ENCODE peak calls at places on chromosome 3, in eight cellular contexts. J, D, T, U, L, I, E and Y are unnamed samples.

GRCh38 chr3:191065183-191065805 is 133.7 kb upstream of the OSTN start:
- DNase-seq in J (no peak), D (no peak), T (no peak), U (no peak), L (peak), I (no peak), E (peak), Y (no peak)

GRCh38 chr3:183073839-183074615 is 25.3 kb downstream of the MCCC1 start:
- DNase-seq in J (peak), D (no peak), T (no peak), U (no peak), L (no peak), I (no peak), E (peak), Y (no peak)

GRCh38 chr3:194255252-194256039 is 95.7 kb downstream of the CPN2 start:
- DNase-seq in J (peak), D (peak), T (peak), U (peak), L (no peak), I (peak), E (no peak), Y (no peak)

GRCh38 chr3:56023546-56023945 is 444.7 kb downstream of the ERC2 start:
- DNase-seq in J (no peak), D (no peak), T (no peak), U (no peak), L (no peak), I (no peak), E (no peak), Y (no peak)

GRCh38 chr3:65948833-65949573 is 89.7 kb downstream of the MAGI1 start:
- DNase-seq in J (no peak), D (no peak), T (no peak), U (no peak), L (no peak), I (no peak), E (no peak), Y (no peak)

GRCh38 chr3:171806200-171807128 is 3.8 kb downstream of the PLD1 start:
- DNase-seq in J (peak), D (no peak), T (no peak), U (no peak), L (peak), I (no peak), E (peak), Y (no peak)

GRCh38 chr3:18295171-18295920 is 129.8 kb downstream of the SATB1 start:
- DNase-seq in J (peak), D (peak), T (no peak), U (no peak), L (peak), I (no peak), E (peak), Y (no peak)

GRCh38 chr3:52153389-52154096 is 680 bp downstream of the POC1A start:
- DNase-seq in J (peak), D (peak), T (no peak), U (no peak), L (peak), I (no peak), E (peak), Y (no peak)

GRCh38 chr3:196115678-196116083 is 33.8 kb upstream of the TFRC start:
- DNase-seq in J (no peak), D (no peak), T (no peak), U (no peak), L (no peak), I (peak), E (no peak), Y (no peak)

GRCh38 chr3:139762307-139762706 is 84.5 kb upstream of the NMNAT3 start:
- DNase-seq in J (no peak), D (no peak), T (no peak), U (no peak), L (no peak), I (no peak), E (no peak), Y (no peak)

GRCh38 chr3:122055215-122055614 is at the start of gene CD86:
- DNase-seq in J (peak), D (no peak), T (no peak), U (no peak), L (no peak), I (peak), E (no peak), Y (no peak)

GRCh38 chr3:126903521-126903920 is 79.4 kb upstream of the PLXNA1 start:
- DNase-seq in J (no peak), D (no peak), T (no peak), U (no peak), L (no peak), I (no peak), E (no peak), Y (no peak)

GRCh38 chr3:19937459-19938362 is 3.7 kb upstream of the EFHB start:
- DNase-seq in J (no peak), D (no peak), T (no peak), U (no peak), L (no peak), I (no peak), E (peak), Y (no peak)

GRCh38 chr3:51622868-51623267 is 48.2 kb upstream of the TEX264 start:
- DNase-seq in J (no peak), D (no peak), T (no peak), U (no peak), L (peak), I (no peak), E (peak), Y (no peak)

GRCh38 chr3:59317386-59317785 is 267.6 kb upstream of the CFAP20DC start:
- DNase-seq in J (no peak), D (no peak), T (no peak), U (no peak), L (no peak), I (no peak), E (no peak), Y (no peak)

GRCh38 chr3:23264413-23264812 is 61.3 kb downstream of the UBE2E2 start:
- DNase-seq in J (no peak), D (no peak), T (no peak), U (no peak), L (peak), I (no peak), E (peak), Y (no peak)

GRCh38 chr3:197951392-197951990 is 1.5 kb downstream of the RPL35A start:
- DNase-seq in J (no peak), D (no peak), T (no peak), U (no peak), L (no peak), I (no peak), E (no peak), Y (no peak)

GRCh38 chr3:57006949-57007419 is 53.5 kb upstream of the SPATA12 start:
- DNase-seq in J (no peak), D (peak), T (no peak), U (peak), L (peak), I (no peak), E (peak), Y (no peak)

GRCh38 chr3:103056953-103057450 is 622.2 kb downstream of the ZPLD1 start:
- DNase-seq in J (no peak), D (no peak), T (no peak), U (no peak), L (peak), I (no peak), E (no peak), Y (no peak)

GRCh38 chr3:180421221-180421620 is 180.7 kb upstream of the TTC14 start:
- DNase-seq in J (peak), D (no peak), T (no peak), U (no peak), L (no peak), I (no peak), E (no peak), Y (no peak)

GRCh38 chr3:78101363-78101762 is 1061.5 kb downstream of the ROBO2 start:
- DNase-seq in J (no peak), D (no peak), T (no peak), U (no peak), L (peak), I (no peak), E (peak), Y (no peak)

GRCh38 chr3:133408961-133409360 is 9.1 kb downstream of the BFSP2 start:
- DNase-seq in J (no peak), D (no peak), T (no peak), U (no peak), L (peak), I (no peak), E (peak), Y (no peak)

GRCh38 chr3:141959921-141960554 is 83.6 kb downstream of the ATP1B3 start:
- DNase-seq in J (no peak), D (no peak), T (no peak), U (no peak), L (peak), I (no peak), E (peak), Y (no peak)

GRCh38 chr3:117408811-117409210 is 699.2 kb downstream of the TUSC7 start:
- DNase-seq in J (no peak), D (no peak), T (no peak), U (no peak), L (peak), I (no peak), E (peak), Y (no peak)

GRCh38 chr3:62604746-62605351 is 231.5 kb upstream of the FEZF2 start:
- DNase-seq in J (no peak), D (no peak), T (no peak), U (no peak), L (peak), I (no peak), E (no peak), Y (no peak)

GRCh38 chr3:182760576-182761164 is 32.6 kb upstream of the ATP11B start:
- DNase-seq in J (no peak), D (no peak), T (no peak), U (no peak), L (no peak), I (no peak), E (peak), Y (no peak)

GRCh38 chr3:129796146-129796545 is 97.4 kb downstream of the TMCC1 start:
- DNase-seq in J (no peak), D (no peak), T (no peak), U (no peak), L (no peak), I (no peak), E (no peak), Y (no peak)

GRCh38 chr3:160667452-160667851 is 9.5 kb upstream of the ARL14 start:
- DNase-seq in J (no peak), D (no peak), T (no peak), U (no peak), L (no peak), I (no peak), E (peak), Y (no peak)

GRCh38 chr3:70312336-70312735 is at the start of gene MDFIC2:
- DNase-seq in J (no peak), D (no peak), T (no peak), U (no peak), L (no peak), I (no peak), E (no peak), Y (no peak)

GRCh38 chr3:109921509-109921908 is 584.2 kb upstream of the DPPA4 start:
- DNase-seq in J (no peak), D (no peak), T (no peak), U (no peak), L (no peak), I (no peak), E (no peak), Y (no peak)

GRCh38 chr3:122626515-122627180 is 49.2 kb downstream of the PARP15 start:
- DNase-seq in J (no peak), D (no peak), T (no peak), U (no peak), L (no peak), I (peak), E (no peak), Y (no peak)

GRCh38 chr3:195081242-195081963 is 189.6 kb downstream of the XXYLT1 start:
- DNase-seq in J (no peak), D (peak), T (no peak), U (no peak), L (no peak), I (no peak), E (peak), Y (no peak)

GRCh38 chr3:44439499-44440295 is 37.8 kb downstream of the ZNF445 start:
- DNase-seq in J (peak), D (peak), T (peak), U (peak), L (peak), I (peak), E (peak), Y (peak)

GRCh38 chr3:128316456-128316855 is 150.2 kb downstream of the DNAJB8 start:
- DNase-seq in J (no peak), D (no peak), T (peak), U (peak), L (peak), I (no peak), E (peak), Y (peak)

DNA sequence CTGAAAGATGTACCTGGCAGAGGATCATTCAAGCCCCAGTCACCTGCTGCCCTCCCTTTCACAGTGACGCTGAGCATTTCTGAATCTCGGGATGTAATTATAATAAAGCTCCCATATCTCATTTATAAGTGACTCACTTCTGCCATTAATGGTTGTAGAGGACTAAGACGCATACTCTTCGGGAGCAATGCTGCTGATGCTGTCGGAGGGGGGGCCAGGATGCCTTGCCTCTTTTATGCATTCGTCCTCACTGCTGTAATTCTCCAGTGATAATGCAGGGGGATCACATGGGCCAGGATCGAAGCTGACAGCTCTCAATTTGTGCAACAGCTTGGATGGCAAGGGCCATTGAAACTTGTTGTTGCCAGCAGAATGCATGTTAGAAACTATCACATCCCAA is 3.1 kb downstream of the HRH1 start:
- DNase-seq in J (no peak), D (no peak), T (no peak), U (no peak), L (no peak), I (no peak), E (no peak), Y (no peak)
- H3K4me3 ChIP-seq in J (no peak), D (no peak), T (no peak), U (no peak), L (no peak), I (no peak), E (no peak), Y (no peak)

GRCh38 chr3:179179256-179179655 is 31.1 kb downstream of the PIK3CA start:
- DNase-seq in J (no peak), D (no peak), T (no peak), U (no peak), L (no peak), I (no peak), E (no peak), Y (no peak)

GRCh38 chr3:179182892-179183291 is 34.7 kb downstream of the PIK3CA start:
- DNase-seq in J (no peak), D (no peak), T (no peak), U (no peak), L (peak), I (no peak), E (peak), Y (no peak)

GRCh38 chr3:179179979-179180758 is 32.0 kb downstream of the PIK3CA start:
- DNase-seq in J (no peak), D (no peak), T (no peak), U (no peak), L (peak), I (no peak), E (peak), Y (no peak)

GRCh38 chr3:179181021-179181472 is 32.9 kb downstream of the PIK3CA start:
- DNase-seq in J (no peak), D (no peak), T (no peak), U (no peak), L (peak), I (no peak), E (peak), Y (no peak)

DNA sequence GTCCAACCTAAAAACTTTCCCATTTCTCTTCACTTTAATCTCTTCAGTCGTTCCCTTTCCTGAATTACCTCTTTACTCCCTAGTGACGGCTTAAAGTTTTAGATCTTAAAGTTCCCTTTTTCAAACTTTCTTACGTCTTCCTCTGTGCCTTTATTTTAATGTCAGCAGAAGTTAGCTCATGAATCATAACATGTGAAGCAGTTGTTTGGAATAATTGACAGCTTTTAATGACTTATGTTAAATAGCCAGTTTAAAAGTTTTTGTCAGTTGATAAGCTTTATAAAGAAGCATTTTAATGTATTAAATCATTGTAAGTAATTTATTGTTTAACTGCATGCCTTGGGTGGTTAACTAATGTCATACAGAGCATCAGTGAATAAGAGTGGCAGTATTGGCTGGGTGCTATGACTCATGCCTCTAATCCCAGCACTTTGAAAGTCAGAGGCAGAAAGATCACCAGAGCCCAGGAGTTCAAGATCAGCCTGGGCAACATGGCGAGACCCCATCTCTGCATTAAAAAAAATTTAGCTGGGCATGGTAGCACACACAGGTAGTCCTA is 33.9 kb downstream of the PIK3CA start:
- DNase-seq in J (peak), D (no peak), T (no peak), U (no peak), L (no peak), I (no peak), E (no peak), Y (no peak)
- H3K4me3 ChIP-seq in J (no peak), D (no peak), T (no peak), U (no peak), L (no peak), I (no peak), E (no peak), Y (no peak)

DNA sequence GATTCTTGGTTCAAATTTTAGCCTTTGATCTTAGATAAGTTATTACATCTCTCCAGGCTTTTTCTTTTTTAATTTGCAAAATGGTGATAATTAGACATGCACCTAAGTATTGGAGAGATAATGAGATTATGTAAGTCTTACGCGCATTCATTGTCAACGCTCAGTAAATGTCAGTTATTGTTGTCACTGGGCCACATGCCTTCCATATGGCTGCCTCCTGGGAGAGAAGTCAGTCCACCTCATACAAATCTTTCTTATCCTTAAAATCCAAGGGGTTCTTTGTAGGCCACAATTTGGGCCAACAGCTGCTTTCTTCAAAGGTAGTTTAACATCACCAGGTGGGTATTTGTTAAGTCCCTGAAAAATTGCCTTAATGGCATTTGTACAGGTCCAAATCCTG is 25.5 kb upstream of the PTPRG start:
- DNase-seq in J (no peak), D (no peak), T (no peak), U (no peak), L (no peak), I (no peak), E (no peak), Y (no peak)
- H3K4me3 ChIP-seq in J (no peak), D (no peak), T (no peak), U (no peak), L (no peak), I (no peak), E (no peak), Y (no peak)

GRCh38 chr3:14426305-14426620 is 23.9 kb downstream of the SLC6A6 start:
- DNase-seq in J (no peak), D (no peak), T (no peak), U (no peak), L (no peak), I (no peak), E (no peak), Y (no peak)

GRCh38 chr3:14425574-14426304 is 23.3 kb downstream of the SLC6A6 start:
- DNase-seq in J (peak), D (peak), T (peak), U (no peak), L (no peak), I (no peak), E (no peak), Y (peak)

GRCh38 chr3:14423197-14423743 is 20.9 kb downstream of the SLC6A6 start:
- DNase-seq in J (no peak), D (peak), T (no peak), U (no peak), L (no peak), I (no peak), E (no peak), Y (no peak)

GRCh38 chr3:14423963-14424362 is 21.6 kb downstream of the SLC6A6 start:
- DNase-seq in J (no peak), D (no peak), T (no peak), U (no peak), L (no peak), I (no peak), E (no peak), Y (no peak)

DNA sequence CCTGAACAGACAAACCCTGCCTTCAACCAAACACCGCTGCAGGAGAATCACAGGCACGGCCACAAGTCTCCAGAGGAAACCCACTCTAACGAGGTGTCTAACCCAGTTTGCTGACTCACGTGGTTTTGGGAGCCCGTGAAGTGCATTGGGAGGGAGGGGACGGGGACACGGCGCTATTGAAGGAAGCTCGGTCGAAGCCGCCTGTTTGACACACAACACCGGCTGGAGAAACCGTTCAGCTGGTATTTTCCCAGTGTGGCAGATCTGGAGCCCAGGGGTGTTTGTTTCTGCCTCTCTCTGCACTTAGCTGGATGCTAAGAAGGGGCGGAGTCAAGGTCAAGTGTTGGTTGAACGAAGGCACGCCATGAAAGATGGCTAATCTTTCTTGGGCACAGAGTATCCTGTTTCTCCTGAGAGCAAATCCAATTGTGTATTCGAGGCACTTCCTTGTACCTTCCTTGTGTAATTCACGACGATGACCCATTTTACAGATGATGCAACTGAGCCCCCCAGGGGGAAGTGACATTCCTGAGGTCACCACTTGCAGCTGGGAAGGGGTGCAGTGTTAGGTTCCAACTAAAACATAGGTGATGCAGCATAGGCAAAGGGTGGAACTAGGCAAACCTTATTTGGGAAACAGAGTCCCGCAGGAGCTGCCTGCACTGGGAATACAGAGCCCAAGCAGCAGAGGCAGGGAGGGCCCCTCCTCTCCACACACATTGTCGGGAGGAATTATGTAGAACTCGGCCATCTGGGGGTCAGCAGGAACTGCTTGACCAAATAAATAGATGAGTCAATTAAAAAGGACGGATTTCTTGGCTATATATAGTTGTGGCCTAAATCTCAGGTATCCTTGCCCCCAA is 22.5 kb downstream of the SLC6A6 start:
- DNase-seq in J (peak), D (peak), T (peak), U (no peak), L (no peak), I (no peak), E (no peak), Y (peak)
- H3K4me3 ChIP-seq in J (no peak), D (no peak), T (no peak), U (no peak), L (no peak), I (no peak), E (no peak), Y (no peak)

GRCh38 chr3:185822221-185822956 is 2.5 kb downstream of the IGF2BP2 start:
- DNase-seq in J (no peak), D (no peak), T (no peak), U (no peak), L (peak), I (no peak), E (peak), Y (no peak)
- H3K4me3 ChIP-seq in J (peak), D (peak), T (no peak), U (no peak), L (peak), I (no peak), E (peak), Y (no peak)

DNA sequence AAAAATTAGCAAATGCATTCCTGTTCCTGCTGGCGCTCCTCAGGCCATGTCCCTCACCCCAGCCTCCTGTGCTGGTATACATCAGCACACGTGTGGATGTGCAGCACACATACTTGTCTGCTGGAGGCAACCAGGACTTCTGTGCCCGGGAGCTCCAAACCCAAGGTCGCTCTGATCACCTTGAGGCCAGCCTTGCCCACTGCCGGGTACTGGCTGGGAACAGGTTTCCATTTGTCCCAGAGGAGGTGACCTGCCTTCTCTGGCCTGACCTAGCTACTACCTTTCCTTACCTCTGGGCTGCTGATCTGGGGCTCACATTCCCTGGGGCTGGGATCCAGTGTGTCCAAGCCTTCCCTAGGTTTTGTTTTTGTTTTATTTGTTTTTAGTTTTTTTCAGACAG is 12.1 kb downstream of the PRKCD start:
- DNase-seq in J (no peak), D (no peak), T (no peak), U (no peak), L (no peak), I (no peak), E (no peak), Y (no peak)
- H3K4me3 ChIP-seq in J (no peak), D (no peak), T (no peak), U (no peak), L (no peak), I (no peak), E (no peak), Y (no peak)